ENCODE peak calls at places on chromosomes 13 and 19, in seven cellular contexts. O is mucosa of descending colon; U is activated T-helper 17 cell treated with anti-CD3 and anti-CD28 coated beads, Interleukin-2, amount 50 U/mL, for 72 hours; W is naive thymus-derived CD4-positive, alpha-beta T cell; S is left cardiac atrium; M is CD8-positive, alpha-beta T cell; R is effector memory CD8-positive, alpha-beta T cell. A is an unnamed sample.
A peak's percentile ranks its signal among the peaks of the same experiment; 100 is the strongest.

GRCh38 chr13:67033170-67033569 is 197.0 kb downstream of the PCDH9 start:
- ATAC-seq in U (no peak), W (no peak), R (no peak), S (no peak), O (no peak), M (no peak), A (no peak)

GRCh38 chr13:40508112-40508511 is 158.3 kb downstream of the FOXO1 start:
- ATAC-seq in W (peak; percentile 73), O (peak; percentile 46), U (peak; percentile 19), R (no peak), S (peak; percentile 80), M (peak; percentile 38), A (no peak)

GRCh38 chr13:99282264-99283231 is 24.4 kb upstream of the GPR18 start:
- ATAC-seq in W (peak; percentile 69), S (no peak), M (peak; percentile 64), U (no peak), R (peak; percentile 64), O (no peak), A (peak; percentile 86)

GRCh38 chr19:49010453-49010852 is 6.4 kb downstream of the LHB start:
- ATAC-seq in W (no peak), R (no peak), O (no peak), S (no peak), M (no peak), U (no peak), A (no peak)

GRCh38 chr19:51272183-51272817 is 21.4 kb downstream of the SIGLECL1 start:
- ATAC-seq in R (peak; percentile 43), S (no peak), O (no peak), M (no peak), U (peak; percentile 66), W (peak; percentile 70), A (no peak)

GRCh38 chr19:47280183-47280797 is 5.6 kb downstream of the INAFM1 start:
- ATAC-seq in O (peak; percentile 51), R (peak; percentile 67), S (no peak), U (peak; percentile 68), M (peak; percentile 66), W (peak; percentile 72), A (no peak)

GRCh38 chr19:34540811-34541557 is 59.4 kb downstream of the WTIP start:
- ATAC-seq in O (no peak), U (no peak), S (no peak), W (no peak), M (no peak), R (no peak), A (no peak)

GRCh38 chr13:100633461-100633860 is 41.1 kb downstream of the TMTC4 start:
- ATAC-seq in U (no peak), O (no peak), W (no peak), S (no peak), R (no peak), M (no peak), A (no peak)

GRCh38 chr13:39130298-39130697 is 92.0 kb downstream of the NHLRC3 start:
- ATAC-seq in W (no peak), O (no peak), M (no peak), R (no peak), U (no peak), S (no peak), A (no peak)

GRCh38 chr13:75512253-75512652 is 25.4 kb downstream of the COMMD6 start:
- ATAC-seq in W (no peak), M (no peak), U (no peak), S (peak; percentile 27), R (no peak), O (no peak), A (peak; percentile 45)

GRCh38 chr19:12495002-12495802 is 10.6 kb upstream of the ZNF709 start:
- ATAC-seq in R (peak; percentile 98), S (peak; percentile 100), M (peak; percentile 99), O (peak; percentile 100), W (peak; percentile 100), U (peak; percentile 99), A (peak; percentile 100)

GRCh38 chr19:10762656-10763055 is 44.8 kb downstream of the DNM2 start:
- ATAC-seq in W (no peak), U (no peak), R (no peak), M (no peak), O (peak; percentile 44), S (no peak), A (no peak)

GRCh38 chr19:33458807-33459206 is 62.8 kb downstream of the PEPD start:
- ATAC-seq in U (no peak), O (no peak), W (no peak), M (no peak), S (no peak), R (no peak), A (no peak)

GRCh38 chr19:38209671-38210457 is 14.2 kb downstream of the DPF1 start:
- ATAC-seq in M (no peak), R (no peak), U (no peak), O (peak; percentile 50), W (no peak), S (peak; percentile 80), A (no peak)

GRCh38 chr19:39449116-39449797 is 3.9 kb downstream of the SUPT5H start:
- ATAC-seq in M (no peak), S (no peak), R (no peak), U (no peak), O (no peak), W (no peak), A (no peak)

GRCh38 chr13:97660488-97661086 is 226.6 kb downstream of the RAP2A start:
- ATAC-seq in S (peak; percentile 23), O (no peak), W (no peak), U (no peak), M (no peak), R (no peak), A (no peak)

GRCh38 chr13:73406454-73406853 is 347.6 kb downstream of the KLF5 start:
- ATAC-seq in O (peak; percentile 73), M (no peak), U (no peak), W (no peak), R (no peak), S (no peak), A (no peak)

GRCh38 chr13:42610623-42611022 is 36.7 kb downstream of the TNFSF11 start:
- ATAC-seq in U (no peak), R (no peak), S (no peak), O (no peak), W (no peak), M (no peak), A (no peak)

GRCh38 chr13:76397413-76397812 is 488.8 kb downstream of the KCTD12 start:
- ATAC-seq in S (no peak), O (no peak), W (peak; percentile 63), M (peak; percentile 48), U (peak; percentile 95), R (peak; percentile 87), A (no peak)

GRCh38 chr13:28442872-28443271 is 52.1 kb downstream of the FLT1 start:
- ATAC-seq in M (no peak), O (no peak), U (no peak), S (peak; percentile 84), R (no peak), W (no peak), A (no peak)

GRCh38 chr13:66266348-66266747 is 963.8 kb downstream of the PCDH9 start:
- ATAC-seq in W (no peak), R (no peak), O (no peak), M (no peak), S (no peak), U (no peak), A (no peak)

GRCh38 chr19:14089662-14090508 is 666 bp downstream of the SAMD1 start:
- ATAC-seq in W (peak; percentile 17), S (peak; percentile 7), R (peak; percentile 18), O (peak; percentile 7), U (peak; percentile 24), M (peak; percentile 22), A (peak; percentile 52)

GRCh38 chr19:5890099-5890498 is 13.5 kb downstream of the NDUFA11 start:
- ATAC-seq in R (no peak), S (no peak), O (no peak), W (no peak), U (no peak), M (no peak), A (no peak)

GRCh38 chr13:45464687-45465453 is at the start of gene COG3:
- ATAC-seq in U (peak; percentile 98), S (peak; percentile 99), O (peak; percentile 94), M (peak; percentile 94), W (peak; percentile 98), R (peak; percentile 93), A (peak; percentile 99)

A was measured in stimulated activated memory B cell treated with anti-CD40 and anti-IgM and Interleukin-4, amounts not matched to agents 10 μg/mL and 1 μg/mL and 100 μg/mL, for 72 hours.